ENCODE peak calls at places on chromosomes 5 and 9, in six cellular contexts. Z, D, Y, V, U and O are unnamed samples.

GRCh38 chr5:170491479-170491878 is 12.3 kb upstream of the KCNIP1 start:
- DNase-seq in Z (peak; percentile 86), D (no peak), Y (no peak), V (no peak), U (no peak), O (no peak)

GRCh38 chr5:52693279-52693678 is 94.4 kb upstream of the ITGA1 start:
- DNase-seq in Z (peak; percentile 52), D (peak; percentile 48), Y (peak; percentile 8), V (peak; percentile 42), U (no peak), O (peak; percentile 24)

GRCh38 chr5:180830253-180831138 is 27.9 kb upstream of the MGAT1 start:
- DNase-seq in Z (peak; percentile 80), D (peak; percentile 85), Y (peak; percentile 74), V (peak; percentile 44), U (peak; percentile 34), O (peak; percentile 78)

GRCh38 chr5:100828071-100828689 is 74.9 kb downstream of the ST8SIA4 start:
- DNase-seq in Z (no peak), D (no peak), Y (no peak), V (no peak), U (no peak), O (peak; percentile 29)

GRCh38 chr5:141182248-141182647 is at the start of gene PCDHB16:
- DNase-seq in Z (peak; percentile 5), D (no peak), Y (no peak), V (peak; percentile 24), U (no peak), O (no peak)

GRCh38 chr9:137454506-137455360 is 4.4 kb downstream of the NSMF start:
- DNase-seq in Z (peak; percentile 27), D (peak; percentile 74), Y (no peak), V (no peak), U (no peak), O (no peak)

GRCh38 chr5:79864364-79864763 is 126.7 kb downstream of the MTX3 start:
- DNase-seq in Z (no peak), D (no peak), Y (no peak), V (no peak), U (no peak), O (no peak)

GRCh38 chr5:128234928-128235641 is 151.5 kb downstream of the SLC12A2 start:
- DNase-seq in Z (no peak), D (no peak), Y (no peak), V (no peak), U (no peak), O (no peak)

GRCh38 chr9:125655691-125656410 is 51.2 kb downstream of the MAPKAP1 start:
- DNase-seq in Z (peak; percentile 61), D (no peak), Y (no peak), V (no peak), U (no peak), O (no peak)

GRCh38 chr9:90827181-90827866 is 25.7 kb downstream of the SYK start:
- DNase-seq in Z (no peak), D (no peak), Y (no peak), V (no peak), U (no peak), O (peak; percentile 46)

GRCh38 chr9:33426843-33427293 is 20.5 kb downstream of the AQP3 start:
- DNase-seq in Z (no peak), D (no peak), Y (peak; percentile 9), V (no peak), U (no peak), O (no peak)

GRCh38 chr5:22070151-22070550 is 783.0 kb downstream of the CDH12 start:
- DNase-seq in Z (no peak), D (no peak), Y (no peak), V (no peak), U (no peak), O (no peak)

GRCh38 chr5:148730272-148730954 is 76.1 kb upstream of the HTR4 start:
- DNase-seq in Z (peak; percentile 76), D (no peak), Y (no peak), V (peak; percentile 8), U (no peak), O (no peak)